ENCODE peak calls at places on chromosomes 2 and 18, in seven cellular contexts. H, N, G, T, U, A and J are unnamed samples.
A peak's percentile ranks its signal among the peaks of the same experiment; 100 is the strongest.

GRCh38 chr18:43563780-43564179 is 286.5 kb upstream of the SYT4 start:
- DNase-seq in N (peak; percentile 56), A (no peak), U (no peak), H (no peak), G (no peak), T (no peak), J (no peak)

GRCh38 chr2:237207641-237208040 is 122.0 kb downstream of the COPS8 start:
- DNase-seq in T (no peak), N (peak; percentile 82), G (no peak), U (peak; percentile 43), H (peak; percentile 63), A (no peak), J (no peak)

GRCh38 chr2:76895469-76895868 is 626.7 kb downstream of the LRRTM4 start:
- DNase-seq in T (no peak), G (no peak), N (peak; percentile 27), H (no peak), U (no peak), A (no peak), J (no peak)

GRCh38 chr2:65161551-65162100 is 31.7 kb upstream of the RAB1A start:
- DNase-seq in T (no peak), H (no peak), A (no peak), U (no peak), N (no peak), G (no peak), J (no peak)

GRCh38 chr2:161068670-161069069 is 91.6 kb upstream of the TANK start:
- DNase-seq in U (no peak), A (no peak), N (no peak), G (no peak), H (no peak), T (no peak), J (no peak)

GRCh38 chr2:113694438-113694837 is 62.0 kb downstream of the SLC35F5 start:
- DNase-seq in N (no peak), H (peak; percentile 54), U (no peak), A (no peak), T (no peak), G (no peak), J (no peak)

GRCh38 chr2:2750867-2751714 is 420.0 kb upstream of the MYT1L start:
- DNase-seq in A (no peak), G (no peak), H (no peak), U (no peak), T (no peak), N (no peak), J (no peak)

GRCh38 chr2:170313636-170314348 is 135.8 kb downstream of the MYO3B start:
- DNase-seq in H (no peak), U (no peak), G (no peak), N (no peak), T (no peak), A (no peak), J (no peak)

GRCh38 chr2:217643814-217644301 is 358.9 kb downstream of the TNS1 start:
- DNase-seq in H (no peak), T (no peak), A (no peak), U (no peak), G (no peak), N (no peak), J (no peak)

GRCh38 chr2:50781646-50782045 is 250.3 kb downstream of the NRXN1 start:
- DNase-seq in H (no peak), G (no peak), A (no peak), N (no peak), U (no peak), T (no peak), J (no peak)

GRCh38 chr2:130763405-130763804 is 8.1 kb downstream of the AMER3 start:
- DNase-seq in G (no peak), H (no peak), U (no peak), T (no peak), A (no peak), N (no peak), J (no peak)

GRCh38 chr2:239033801-239034560 is 186.1 kb downstream of the TWIST2 start:
- DNase-seq in G (no peak), T (no peak), N (peak; percentile 1), U (no peak), A (no peak), H (no peak), J (no peak)

GRCh38 chr2:30808695-30809094 is 1.4 kb upstream of the CAPN13 start:
- DNase-seq in N (no peak), G (no peak), H (no peak), T (no peak), U (no peak), A (no peak), J (no peak)

GRCh38 chr2:26177122-26177521 is 4.2 kb downstream of the GAREM2 start:
- DNase-seq in N (no peak), U (no peak), A (no peak), T (no peak), H (peak; percentile 34), G (no peak), J (no peak)

GRCh38 chr2:73981081-73981968 is 3.4 kb upstream of the TET3 start:
- DNase-seq in G (no peak), H (peak; percentile 66), T (no peak), U (no peak), N (peak; percentile 45), A (peak; percentile 22), J (no peak)

GRCh38 chr2:235026649-235027557 is 75.1 kb downstream of the SH3BP4 start:
- DNase-seq in N (peak; percentile 93), A (peak; percentile 79), T (no peak), H (peak; percentile 86), U (peak; percentile 88), G (no peak), J (no peak)

GRCh38 chr2:105365176-105365575 is 27.8 kb downstream of the C2orf49 start:
- DNase-seq in T (no peak), H (no peak), U (no peak), N (no peak), A (no peak), G (no peak), J (no peak)

GRCh38 chr2:121446647-121447241 is 83.9 kb upstream of the RNU4ATAC start:
- DNase-seq in T (no peak), G (no peak), N (no peak), A (no peak), H (no peak), U (no peak), J (no peak)

GRCh38 chr2:96088340-96089335 is 27.7 kb downstream of the ADRA2B start:
- DNase-seq in T (no peak), N (no peak), A (no peak), U (peak; percentile 12), G (no peak), H (no peak), J (no peak)

GRCh38 chr18:10130626-10131025 is 216.8 kb downstream of the VAPA start:
- DNase-seq in U (no peak), G (no peak), A (no peak), N (no peak), H (no peak), T (no peak), J (no peak)

GRCh38 chr2:96554293-96555145 is 18.0 kb downstream of the ARID5A start:
- DNase-seq in G (peak; percentile 68), U (peak; percentile 68), H (peak; percentile 83), A (peak; percentile 26), T (peak; percentile 67), N (peak; percentile 71), J (no peak)

GRCh38 chr2:231138699-231139098 is 13.9 kb upstream of the HTR2B start:
- DNase-seq in U (no peak), T (no peak), G (no peak), H (no peak), A (no peak), N (peak; percentile 80), J (no peak)

GRCh38 chr18:23712445-23712844 is 23.2 kb downstream of the LAMA3 start:
- DNase-seq in G (peak; percentile 53), N (no peak), H (no peak), A (no peak), U (no peak), T (peak; percentile 32), J (no peak)

GRCh38 chr2:178005756-178006155 is 66.8 kb downstream of the PDE11A start:
- DNase-seq in U (no peak), T (no peak), G (no peak), A (no peak), H (no peak), N (no peak), J (no peak)

GRCh38 chr2:238243496-238244076 is 3.7 kb upstream of the HES6 start:
- DNase-seq in G (no peak), N (no peak), A (no peak), H (no peak), T (no peak), U (no peak), J (no peak)

GRCh38 chr18:2306641-2307040 is 264.7 kb downstream of the METTL4 start:
- DNase-seq in T (no peak), N (no peak), A (no peak), U (no peak), G (no peak), H (no peak), J (no peak)

GRCh38 chr2:168583710-168584521 is 127.8 kb downstream of the CERS6 start:
- DNase-seq in A (no peak), N (peak; percentile 35), G (no peak), U (peak; percentile 76), T (no peak), H (peak; percentile 54), J (no peak)

DNA sequence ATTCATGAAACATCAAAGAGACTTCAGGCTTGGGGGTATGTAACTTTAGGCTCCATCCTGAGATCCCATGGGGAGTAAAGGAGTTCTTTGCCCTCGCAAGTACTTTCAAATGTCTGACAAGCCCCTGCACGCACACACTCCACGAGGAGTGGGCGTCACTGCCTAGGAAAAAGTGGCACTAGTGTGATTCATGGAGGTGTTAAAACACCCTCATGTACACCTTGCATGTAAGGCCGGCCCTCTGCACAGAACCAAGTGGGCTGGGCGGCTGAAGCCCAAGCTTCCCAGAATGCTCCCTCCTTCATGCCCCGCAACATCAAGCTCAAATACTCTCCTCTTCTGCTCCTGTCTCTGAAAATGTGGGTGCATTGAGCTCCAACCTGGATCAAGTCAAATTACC is 7.8 kb downstream of the HS1BP3 start:
- DNase-seq in U (no peak), G (no peak), A (no peak), T (no peak), N (no peak), H (no peak), J (no peak)
- H3K27ac ChIP-seq in U (no peak overlapping the region), G (no peak overlapping the region), A (no peak overlapping the region), T (no peak overlapping the region), N (no peak overlapping the region), H (no peak overlapping the region), J (peak overlapping the region; percentile 71)

GRCh38 chr18:65435529-65435928 is 315.3 kb upstream of the CDH7 start:
- DNase-seq in A (no peak), G (no peak), H (no peak), U (no peak), T (no peak), N (no peak), J (no peak)

GRCh38 chr18:65439184-65439583 is 311.6 kb upstream of the CDH7 start:
- DNase-seq in N (no peak), T (no peak), A (no peak), H (no peak), G (no peak), U (no peak), J (no peak)

GRCh38 chr18:65436430-65436829 is 314.4 kb upstream of the CDH7 start:
- DNase-seq in G (no peak), N (no peak), U (no peak), H (no peak), T (no peak), A (no peak), J (no peak)
- H3K27ac ChIP-seq in G (no peak overlapping the region), N (no peak overlapping the region), U (no peak overlapping the region), H (no peak overlapping the region), T (no peak overlapping the region), A (no peak overlapping the region), J (no peak overlapping the region)

GRCh38 chr2:28356095-28356911 is 36.4 kb upstream of the FOSL2 start:
- DNase-seq in H (peak; percentile 91), A (no peak), U (peak; percentile 67), N (peak; percentile 97), T (peak; percentile 43), G (peak; percentile 32), J (peak; percentile 52)
- H3K27ac ChIP-seq in H (peak overlapping the region; percentile 57), A (no peak overlapping the region), U (peak overlapping the region; percentile 70), N (peak overlapping the region; percentile 69), T (peak overlapping the region; percentile 51), G (no peak overlapping the region), J (peak overlapping the region; percentile 6)

GRCh38 chr2:184053326-184053725 is 545.0 kb upstream of the ZNF804A start:
- DNase-seq in G (no peak), H (no peak), T (no peak), A (peak; percentile 12), N (no peak), U (peak; percentile 19), J (no peak)
- H3K27ac ChIP-seq in G (no peak overlapping the region), H (no peak overlapping the region), T (no peak overlapping the region), A (no peak overlapping the region), N (no peak overlapping the region), U (no peak overlapping the region), J (no peak overlapping the region)